ENCODE peak calls at places on chromosomes 13 and 19, in four cellular contexts. One of them, this sample, is unnamed.

GRCh38 chr19:17997969-17998826 is 9.8 kb upstream of the ARRDC2 start:
- DNase-seq in endothelial cell of umbilical vein: no peak
- DNase-seq in AG04449: no peak
- DNase-seq in ovary: no peak
- DNase-seq in this sample: no peak

GRCh38 chr19:12840091-12841079 is 2.1 kb downstream of the MAST1 start:
- DNase-seq in endothelial cell of umbilical vein: peak
- DNase-seq in ovary: no peak
- DNase-seq in AG04449: no peak
- DNase-seq in this sample: no peak

GRCh38 chr19:2982983-2983350 is 5.6 kb downstream of the TLE6 start:
- DNase-seq in endothelial cell of umbilical vein: peak
- DNase-seq in AG04449: peak
- DNase-seq in ovary: peak
- DNase-seq in this sample: no peak

GRCh38 chr13:111317571-111318360 is 2.7 kb upstream of the TEX29 start:
- DNase-seq in ovary: no peak
- DNase-seq in AG04449: no peak
- DNase-seq in endothelial cell of umbilical vein: no peak
- DNase-seq in this sample: no peak

GRCh38 chr13:110233181-110233641 is 73.7 kb downstream of the COL4A1 start:
- DNase-seq in AG04449: no peak
- DNase-seq in endothelial cell of umbilical vein: peak
- DNase-seq in ovary: peak
- DNase-seq in this sample: no peak

GRCh38 chr13:95926231-95926630 is 127.0 kb downstream of the UGGT2 start:
- DNase-seq in ovary: no peak
- DNase-seq in AG04449: no peak
- DNase-seq in endothelial cell of umbilical vein: peak
- DNase-seq in this sample: no peak

GRCh38 chr13:56349866-56350265 is 790.9 kb upstream of the PRR20A start:
- DNase-seq in ovary: no peak
- DNase-seq in AG04449: no peak
- DNase-seq in endothelial cell of umbilical vein: no peak
- DNase-seq in this sample: peak

GRCh38 chr19:46717034-46717715 is at the start of gene PRKD2:
- DNase-seq in endothelial cell of umbilical vein: peak
- DNase-seq in ovary: peak
- DNase-seq in AG04449: no peak
- DNase-seq in this sample: no peak

GRCh38 chr13:48317511-48317981 is 14.0 kb downstream of the RB1 start:
- DNase-seq in endothelial cell of umbilical vein: no peak
- DNase-seq in AG04449: no peak
- DNase-seq in ovary: no peak
- DNase-seq in this sample: no peak

GRCh38 chr13:76667551-76667950 is 218.7 kb downstream of the KCTD12 start:
- DNase-seq in ovary: peak
- DNase-seq in AG04449: peak
- DNase-seq in endothelial cell of umbilical vein: peak
- DNase-seq in this sample: no peak

GRCh38 chr19:51339313-51339686 is 2.6 kb downstream of the VSIG10L start:
- DNase-seq in endothelial cell of umbilical vein: no peak
- DNase-seq in ovary: no peak
- DNase-seq in AG04449: no peak
- DNase-seq in this sample: no peak

GRCh38 chr19:15475611-15476010 is 3.7 kb downstream of the PGLYRP2 start:
- DNase-seq in endothelial cell of umbilical vein: no peak
- DNase-seq in ovary: no peak
- DNase-seq in AG04449: no peak
- DNase-seq in this sample: no peak

GRCh38 chr19:35008891-35009341 is 8.8 kb downstream of the GRAMD1A start:
- DNase-seq in endothelial cell of umbilical vein: no peak
- DNase-seq in ovary: peak
- DNase-seq in AG04449: no peak
- DNase-seq in this sample: no peak

GRCh38 chr13:111202149-111202548 is 87.0 kb downstream of the ARHGEF7 start:
- DNase-seq in ovary: no peak
- DNase-seq in endothelial cell of umbilical vein: peak
- DNase-seq in AG04449: no peak
- DNase-seq in this sample: no peak

GRCh38 chr19:39497850-39498261 is 891 bp upstream of the DLL3 start:
- DNase-seq in AG04449: no peak
- DNase-seq in ovary: peak
- DNase-seq in endothelial cell of umbilical vein: peak
- DNase-seq in this sample: no peak

GRCh38 chr13:24036115-24036514 is 124.4 kb upstream of the SPATA13 start:
- DNase-seq in AG04449: no peak
- DNase-seq in endothelial cell of umbilical vein: no peak
- DNase-seq in ovary: no peak
- DNase-seq in this sample: no peak

GRCh38 chr13:91647361-91647970 is 249.0 kb downstream of the GPC5 start:
- DNase-seq in AG04449: no peak
- DNase-seq in endothelial cell of umbilical vein: no peak
- DNase-seq in ovary: no peak
- DNase-seq in this sample: no peak

GRCh38 chr13:106418556-106418955 is 116.9 kb downstream of the EFNB2 start:
- DNase-seq in endothelial cell of umbilical vein: no peak
- DNase-seq in AG04449: peak
- DNase-seq in ovary: no peak
- DNase-seq in this sample: no peak

GRCh38 chr19:14062558-14062855 is 631 bp upstream of the PALM3 start:
- DNase-seq in ovary: no peak
- DNase-seq in endothelial cell of umbilical vein: no peak
- DNase-seq in AG04449: no peak
- DNase-seq in this sample: no peak

GRCh38 chr19:38360839-38361631 is 13.3 kb upstream of the PSMD8 start:
- DNase-seq in ovary: no peak
- DNase-seq in AG04449: no peak
- DNase-seq in endothelial cell of umbilical vein: no peak
- DNase-seq in this sample: no peak

GRCh38 chr19:41999071-41999877 is 5.2 kb upstream of the ATP1A3 start:
- DNase-seq in endothelial cell of umbilical vein: no peak
- DNase-seq in ovary: no peak
- DNase-seq in AG04449: no peak
- DNase-seq in this sample: no peak

GRCh38 chr19:2582984-2583956 is 107.3 kb downstream of the GADD45B start:
- DNase-seq in ovary: peak
- DNase-seq in endothelial cell of umbilical vein: no peak
- DNase-seq in AG04449: no peak
- DNase-seq in this sample: no peak

DNA sequence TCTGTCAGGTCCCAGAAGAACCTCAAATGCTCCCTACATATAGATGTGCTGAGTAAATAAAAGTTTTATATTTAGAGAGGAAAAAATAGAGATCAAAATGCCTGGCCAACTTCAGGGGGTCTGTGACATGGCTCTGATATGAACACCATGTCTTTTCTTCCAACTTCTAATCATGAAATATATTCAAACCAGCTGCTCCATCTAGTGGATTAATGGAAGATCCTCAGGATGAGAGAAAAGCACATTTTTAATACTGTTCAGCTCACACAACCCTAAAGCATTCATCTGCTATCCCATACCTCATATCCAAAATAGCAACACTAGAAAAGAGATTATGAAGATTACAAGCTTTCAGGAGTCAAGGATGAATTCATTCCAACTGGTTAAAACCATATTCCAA is 56.0 kb upstream of the DOCK9 start:
- DNase-seq in endothelial cell of umbilical vein: peak
- DNase-seq in AG04449: no peak
- DNase-seq in ovary: no peak
- DNase-seq in this sample: no peak
- TF ChIP-seq CTCF in endothelial cell of umbilical vein: peak
- TF ChIP-seq CTCF in AG04449: peak
- TF ChIP-seq CTCF in ovary: peak
- TF ChIP-seq CTCF in this sample: peak

GRCh38 chr19:45687599-45687998 is 4.2 kb downstream of the SNRPD2 start:
- DNase-seq in ovary: no peak
- DNase-seq in endothelial cell of umbilical vein: no peak
- DNase-seq in AG04449: no peak
- DNase-seq in this sample: no peak
- H3K4me3 ChIP-seq in ovary: no peak
- H3K4me3 ChIP-seq in endothelial cell of umbilical vein: no peak
- H3K4me3 ChIP-seq in AG04449: no peak
- H3K4me3 ChIP-seq in this sample: no peak

GRCh38 chr19:58399903-58400637 is 4.6 kb downstream of the RNF225 start:
- DNase-seq in endothelial cell of umbilical vein: no peak
- DNase-seq in AG04449: no peak
- DNase-seq in ovary: no peak
- DNase-seq in this sample: no peak

GRCh38 chr19:58400638-58400915 is 5.1 kb downstream of the RNF225 start:
- DNase-seq in endothelial cell of umbilical vein: no peak
- DNase-seq in ovary: no peak
- DNase-seq in AG04449: no peak
- DNase-seq in this sample: no peak

GRCh38 chr19:58398545-58398944 is 3.1 kb downstream of the RNF225 start:
- DNase-seq in endothelial cell of umbilical vein: no peak
- DNase-seq in ovary: no peak
- DNase-seq in AG04449: no peak
- DNase-seq in this sample: no peak

GRCh38 chr19:58401825-58402433 is 6.5 kb downstream of the RNF225 start:
- DNase-seq in ovary: peak
- DNase-seq in AG04449: no peak
- DNase-seq in endothelial cell of umbilical vein: no peak
- DNase-seq in this sample: no peak

DNA sequence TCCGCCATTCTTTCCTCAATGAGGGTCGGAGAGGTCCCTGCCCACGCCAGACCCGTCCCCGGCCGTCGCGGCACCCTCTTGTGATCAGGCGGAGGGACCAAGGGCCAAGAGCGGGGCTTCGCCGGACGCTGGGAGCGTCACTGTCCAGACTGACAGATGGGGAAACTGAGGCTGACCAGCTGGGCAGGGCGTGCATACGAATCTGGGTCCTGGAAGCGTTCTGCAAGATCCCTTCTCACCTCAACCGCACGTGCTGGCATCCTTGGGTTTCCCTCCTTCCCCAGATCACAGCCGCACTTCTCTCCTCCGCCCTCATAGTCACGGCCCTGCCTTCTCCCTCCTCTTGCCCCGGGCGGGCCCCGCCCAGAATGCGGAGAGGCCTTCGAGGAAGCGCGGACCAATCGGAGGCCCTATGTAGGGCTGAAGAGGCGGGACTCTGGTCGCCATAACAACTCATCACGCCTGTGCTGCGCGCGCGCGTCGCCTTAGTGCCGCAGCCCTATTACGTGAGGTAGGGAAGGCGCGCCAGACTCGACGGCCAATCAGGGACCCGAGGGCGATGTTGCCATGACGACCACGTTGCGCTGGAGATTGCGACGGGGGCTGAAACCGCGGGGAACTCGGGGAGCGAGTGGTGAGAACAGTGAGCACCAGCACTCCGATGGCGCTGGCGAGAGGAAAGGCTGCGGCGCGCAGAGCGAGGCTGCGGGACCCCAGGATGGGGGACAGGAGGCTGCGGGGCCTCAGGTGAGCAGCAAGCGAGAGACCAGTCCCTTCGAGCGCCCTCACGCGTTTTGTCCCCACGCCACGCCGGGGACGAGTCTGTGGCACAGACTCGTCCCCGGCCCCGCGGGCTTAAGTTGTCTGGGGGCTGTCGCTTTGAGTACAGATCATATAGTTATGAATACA is 5.7 kb downstream of the RNF225 start:
- DNase-seq in AG04449: peak
- DNase-seq in endothelial cell of umbilical vein: peak
- DNase-seq in ovary: peak
- DNase-seq in this sample: peak
- TF ChIP-seq CTCF in AG04449: no peak
- TF ChIP-seq CTCF in endothelial cell of umbilical vein: no peak
- TF ChIP-seq CTCF in ovary: no peak
- TF ChIP-seq CTCF in this sample: peak

DNA sequence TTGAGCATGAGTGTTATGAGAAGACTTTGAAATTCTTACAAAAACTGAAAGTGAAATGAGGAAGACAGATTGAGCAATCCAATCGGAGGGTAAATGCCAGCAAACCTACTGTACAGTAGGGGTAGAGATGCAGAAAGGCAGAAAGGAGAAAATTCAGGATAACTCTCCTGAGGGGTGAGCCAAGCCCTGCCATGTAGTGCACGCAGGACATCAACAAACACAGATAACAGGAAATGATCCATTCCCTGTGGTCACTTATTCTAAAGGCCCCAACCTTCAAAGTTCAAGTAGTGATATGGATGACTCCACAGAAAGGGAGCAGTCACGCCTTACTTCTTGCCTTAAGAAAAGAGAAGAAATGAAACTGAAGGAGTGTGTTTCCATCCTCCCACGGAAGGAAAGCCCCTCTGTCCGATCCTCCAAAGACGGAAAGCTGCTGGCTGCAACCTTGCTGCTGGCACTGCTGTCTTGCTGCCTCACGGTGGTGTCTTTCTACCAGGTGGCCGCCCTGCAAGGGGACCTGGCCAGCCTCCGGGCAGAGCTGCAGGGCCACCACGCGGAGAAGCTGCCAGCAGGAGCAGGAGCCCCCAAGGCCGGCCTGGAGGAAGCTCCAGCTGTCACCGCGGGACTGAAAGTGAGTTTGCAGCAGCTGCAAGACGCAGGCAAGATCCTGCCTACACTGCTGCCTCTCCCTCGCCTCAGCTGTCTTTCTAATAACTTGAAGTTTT is at the start of gene TNFSF13B:
- DNase-seq in endothelial cell of umbilical vein: peak
- DNase-seq in AG04449: no peak
- DNase-seq in ovary: no peak
- DNase-seq in this sample: no peak
- H3K4me3 ChIP-seq in endothelial cell of umbilical vein: peak
- H3K4me3 ChIP-seq in AG04449: peak
- H3K4me3 ChIP-seq in ovary: peak
- H3K4me3 ChIP-seq in this sample: peak

DNA sequence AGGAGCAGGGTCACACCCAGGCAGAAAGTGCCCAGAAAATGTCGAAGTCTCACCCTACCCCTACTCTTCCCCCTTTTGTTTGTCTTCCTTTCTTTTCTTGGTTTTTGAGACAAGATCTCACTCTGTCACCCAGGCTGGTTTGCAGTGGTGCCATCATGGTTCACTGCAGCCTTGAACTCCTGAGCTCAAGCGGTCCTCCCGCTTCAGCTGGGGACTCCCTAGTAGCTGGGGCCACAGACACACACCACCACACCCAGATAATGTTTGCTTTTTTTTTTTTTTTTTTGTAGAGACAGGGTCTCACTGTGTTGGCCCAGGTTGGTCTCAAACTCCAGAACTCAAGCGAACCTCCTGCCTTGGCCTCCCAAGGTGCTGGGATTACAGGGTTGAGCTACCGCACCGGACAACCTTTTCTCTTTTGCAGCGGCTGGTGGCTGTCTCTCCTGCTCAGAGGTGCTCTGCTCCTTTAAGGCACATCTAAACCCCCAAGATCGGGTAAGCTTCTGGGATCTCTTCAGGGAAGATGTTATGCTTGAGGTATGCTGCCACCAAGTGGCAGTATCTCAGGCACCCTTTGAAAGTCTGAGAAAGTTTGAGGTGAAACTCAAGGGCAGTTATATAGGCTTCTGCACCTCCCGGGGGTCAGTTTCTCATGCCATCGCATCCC is 22.4 kb upstream of the EBI3 start:
- DNase-seq in ovary: no peak
- DNase-seq in endothelial cell of umbilical vein: no peak
- DNase-seq in AG04449: no peak
- DNase-seq in this sample: no peak
- TF ChIP-seq CTCF in ovary: no peak
- TF ChIP-seq CTCF in endothelial cell of umbilical vein: peak
- TF ChIP-seq CTCF in AG04449: no peak
- TF ChIP-seq CTCF in this sample: no peak